ENCODE peak calls at places on chromosomes 7 and 10, in six cellular contexts. One of them, this sample, is unnamed.

GRCh38 chr10:75959209-75959608 is 527.8 kb downstream of the LRMDA start:
- DNase-seq in fibroblast of pulmonary artery: peak
- DNase-seq in HL-60: no peak
- DNase-seq in NCI-H2081: no peak
- DNase-seq in iPS-NIHi11: no peak
- DNase-seq in GM12865: no peak
- DNase-seq in this sample: no peak

GRCh38 chr10:75098902-75099673 is 12.4 kb upstream of the SAMD8 start:
- DNase-seq in fibroblast of pulmonary artery: no peak
- DNase-seq in HL-60: no peak
- DNase-seq in NCI-H2081: no peak
- DNase-seq in iPS-NIHi11: no peak
- DNase-seq in GM12865: no peak
- DNase-seq in this sample: no peak

GRCh38 chr7:135342887-135343286 is 109.2 kb downstream of the STRA8 start:
- DNase-seq in fibroblast of pulmonary artery: no peak
- DNase-seq in HL-60: no peak
- DNase-seq in NCI-H2081: no peak
- DNase-seq in iPS-NIHi11: no peak
- DNase-seq in GM12865: no peak
- DNase-seq in this sample: peak

GRCh38 chr10:31836569-31837406 is 91.8 kb downstream of the ARHGAP12 start:
- DNase-seq in fibroblast of pulmonary artery: peak
- DNase-seq in HL-60: peak
- DNase-seq in NCI-H2081: no peak
- DNase-seq in iPS-NIHi11: peak
- DNase-seq in GM12865: peak
- DNase-seq in this sample: peak

GRCh38 chr7:155928583-155929145 is 116.4 kb upstream of the SHH start:
- DNase-seq in fibroblast of pulmonary artery: no peak
- DNase-seq in HL-60: no peak
- DNase-seq in NCI-H2081: no peak
- DNase-seq in iPS-NIHi11: no peak
- DNase-seq in GM12865: no peak
- DNase-seq in this sample: no peak

GRCh38 chr7:105707967-105708580 is 126.8 kb upstream of the EFCAB10 start:
- DNase-seq in fibroblast of pulmonary artery: no peak
- DNase-seq in HL-60: peak
- DNase-seq in NCI-H2081: no peak
- DNase-seq in iPS-NIHi11: no peak
- DNase-seq in GM12865: no peak
- DNase-seq in this sample: no peak

GRCh38 chr7:111752022-111752582 is 189.8 kb upstream of the IMMP2L start:
- DNase-seq in fibroblast of pulmonary artery: peak
- DNase-seq in HL-60: peak
- DNase-seq in NCI-H2081: peak
- DNase-seq in iPS-NIHi11: peak
- DNase-seq in GM12865: peak
- DNase-seq in this sample: peak

GRCh38 chr10:13969118-13969791 is 361.5 kb downstream of the FRMD4A start:
- DNase-seq in fibroblast of pulmonary artery: no peak
- DNase-seq in HL-60: no peak
- DNase-seq in NCI-H2081: no peak
- DNase-seq in iPS-NIHi11: no peak
- DNase-seq in GM12865: no peak
- DNase-seq in this sample: no peak

GRCh38 chr10:71368639-71369038 is 28.1 kb upstream of the CDH23 start:
- DNase-seq in fibroblast of pulmonary artery: no peak
- DNase-seq in HL-60: no peak
- DNase-seq in NCI-H2081: no peak
- DNase-seq in iPS-NIHi11: no peak
- DNase-seq in GM12865: peak
- DNase-seq in this sample: no peak

This sample was measured in D341Med.